ENCODE peak calls at places on chromosome 1, in eight cellular contexts. Q is IMR-90, B is keratinocyte, U is dorsolateral prefrontal cortex, D is adrenal gland, S is A549, T is aorta, N is fibroblast of lung. O is an unnamed sample.

GRCh38 chr1:162538815-162539431 is 22.6 kb upstream of the UAP1 start:
- DNase-seq in Q (peak; percentile 94), B (peak; percentile 76), U (no peak), D (no peak), S (no peak), T (no peak), N (peak; percentile 97), O (peak; percentile 75)

GRCh38 chr1:1437904-1438376 is 2.5 kb downstream of the VWA1 start:
- DNase-seq in Q (no peak), B (no peak), U (no peak), D (no peak), S (peak; percentile 72), T (peak; percentile 69), N (peak; percentile 20), O (no peak)

GRCh38 chr1:3409737-3410434 is 44.6 kb upstream of the ARHGEF16 start:
- DNase-seq in Q (peak; percentile 23), B (no peak), U (peak; percentile 80), D (peak; percentile 78), S (peak; percentile 83), T (peak; percentile 91), N (peak; percentile 57), O (no peak)

GRCh38 chr1:23889074-23889473 is 21.0 kb upstream of the FUCA1 start:
- DNase-seq in Q (no peak), B (no peak), U (no peak), D (no peak), S (no peak), T (no peak), N (no peak), O (no peak)

GRCh38 chr1:2382621-2383361 is 8.6 kb downstream of the MORN1 start:
- DNase-seq in Q (no peak), B (no peak), U (peak; percentile 41), D (no peak), S (peak; percentile 70), T (peak; percentile 78), N (peak; percentile 19), O (no peak)

GRCh38 chr1:159015440-159015909 is 5.8 kb downstream of the IFI16 start:
- DNase-seq in Q (peak; percentile 94), B (no peak), U (no peak), D (peak; percentile 82), S (no peak), T (no peak), N (peak; percentile 86), O (peak; percentile 74)

GRCh38 chr1:232769718-232770117 is 35.5 kb upstream of the MAP10 start:
- DNase-seq in Q (no peak), B (no peak), U (no peak), D (no peak), S (no peak), T (no peak), N (no peak), O (no peak)

GRCh38 chr1:17624540-17625256 is 85.2 kb downstream of the ARHGEF10L start:
- DNase-seq in Q (peak; percentile 39), B (peak; percentile 58), U (no peak), D (peak; percentile 84), S (peak; percentile 20), T (peak; percentile 95), N (peak; percentile 58), O (no peak)

GRCh38 chr1:200888349-200888838 is 6.3 kb upstream of the INAVA start:
- DNase-seq in Q (no peak), B (no peak), U (no peak), D (no peak), S (no peak), T (no peak), N (no peak), O (no peak)

GRCh38 chr1:115648717-115649691 is 7.2 kb downstream of the VANGL1 start:
- DNase-seq in Q (no peak), B (no peak), U (no peak), D (no peak), S (no peak), T (no peak), N (no peak), O (no peak)

GRCh38 chr1:113835686-113836290 is 23.5 kb upstream of the RSBN1 start:
- DNase-seq in Q (peak; percentile 61), B (no peak), U (no peak), D (no peak), S (peak; percentile 4), T (no peak), N (peak; percentile 32), O (peak; percentile 16)

GRCh38 chr1:28926629-28927441 is 12.5 kb downstream of the EPB41 start:
- DNase-seq in Q (peak; percentile 4), B (no peak), U (no peak), D (no peak), S (no peak), T (no peak), N (no peak), O (no peak)

GRCh38 chr1:153293480-153293775 is 19.3 kb downstream of the PGLYRP3 start:
- DNase-seq in Q (no peak), B (peak; percentile 33), U (no peak), D (no peak), S (no peak), T (no peak), N (no peak), O (no peak)

GRCh38 chr1:201279313-201279712 is 4.0 kb upstream of the PKP1 start:
- DNase-seq in Q (peak; percentile 46), B (no peak), U (no peak), D (no peak), S (no peak), T (peak; percentile 78), N (no peak), O (no peak)

GRCh38 chr1:171715813-171716251 is 26.0 kb downstream of the VAMP4 start:
- DNase-seq in Q (peak; percentile 27), B (no peak), U (no peak), D (no peak), S (no peak), T (no peak), N (no peak), O (no peak)

GRCh38 chr1:112446411-112446810 is 50.4 kb downstream of the CTTNBP2NL start:
- DNase-seq in Q (peak; percentile 44), B (no peak), U (no peak), D (no peak), S (no peak), T (no peak), N (peak; percentile 36), O (no peak)
- H3K27ac ChIP-seq in Q (peak overlapping the region; percentile 53), B (no peak overlapping the region), U (no peak overlapping the region), D (no peak overlapping the region), S (no peak overlapping the region), T (no peak overlapping the region), N (no peak overlapping the region), O (peak overlapping the region; percentile 35)

DNA sequence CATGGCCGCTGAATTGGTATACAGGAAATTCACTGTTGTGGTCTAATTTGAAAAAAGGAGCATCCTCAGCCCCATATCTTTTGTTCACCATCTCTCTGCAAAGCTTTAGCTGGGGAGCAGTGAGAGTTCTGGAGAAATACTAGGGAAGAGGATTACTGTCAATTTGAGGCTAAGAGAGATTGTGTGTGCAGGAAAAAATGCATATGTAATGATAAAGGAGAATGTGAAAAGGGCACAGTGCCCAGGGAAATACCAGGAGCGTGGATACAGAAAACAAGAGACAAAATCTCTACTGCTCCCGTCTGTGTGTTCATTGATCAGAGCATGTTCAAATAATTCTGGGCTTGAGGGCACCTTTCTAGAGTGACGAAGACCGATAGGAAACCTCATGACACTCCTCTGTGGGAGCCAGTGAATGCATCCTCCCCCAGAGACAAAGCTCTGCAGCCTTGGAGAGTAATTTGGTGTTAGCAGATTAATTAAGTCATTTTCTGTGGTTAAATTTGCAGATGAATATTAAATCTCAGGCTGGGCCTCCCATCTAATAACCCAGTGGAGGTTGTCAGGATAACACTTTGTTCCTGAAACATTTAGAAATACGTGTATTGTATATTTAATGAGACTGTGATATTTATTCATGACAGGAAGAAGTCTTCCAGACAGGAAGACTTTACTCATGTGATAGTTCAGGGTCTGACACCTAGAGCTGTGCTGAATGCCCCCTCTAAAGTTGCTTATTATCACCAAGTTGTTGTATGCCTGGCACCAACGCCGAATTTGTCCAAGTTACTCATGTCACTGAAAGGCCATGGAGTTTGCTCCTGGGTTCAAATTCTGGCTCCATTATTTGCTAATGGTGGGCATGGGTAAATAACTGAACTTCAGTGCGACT is 287.3 kb upstream of the SGIP1 start:
- DNase-seq in Q (no peak), B (no peak), U (no peak), D (no peak), S (no peak), T (no peak), N (peak; percentile 51), O (no peak)
- H3K4me3 ChIP-seq in Q (no peak overlapping the region), B (no peak overlapping the region), U (no peak overlapping the region), D (no peak overlapping the region), S (no peak overlapping the region), T (no peak overlapping the region), N (no peak overlapping the region), O (no peak overlapping the region)

DNA sequence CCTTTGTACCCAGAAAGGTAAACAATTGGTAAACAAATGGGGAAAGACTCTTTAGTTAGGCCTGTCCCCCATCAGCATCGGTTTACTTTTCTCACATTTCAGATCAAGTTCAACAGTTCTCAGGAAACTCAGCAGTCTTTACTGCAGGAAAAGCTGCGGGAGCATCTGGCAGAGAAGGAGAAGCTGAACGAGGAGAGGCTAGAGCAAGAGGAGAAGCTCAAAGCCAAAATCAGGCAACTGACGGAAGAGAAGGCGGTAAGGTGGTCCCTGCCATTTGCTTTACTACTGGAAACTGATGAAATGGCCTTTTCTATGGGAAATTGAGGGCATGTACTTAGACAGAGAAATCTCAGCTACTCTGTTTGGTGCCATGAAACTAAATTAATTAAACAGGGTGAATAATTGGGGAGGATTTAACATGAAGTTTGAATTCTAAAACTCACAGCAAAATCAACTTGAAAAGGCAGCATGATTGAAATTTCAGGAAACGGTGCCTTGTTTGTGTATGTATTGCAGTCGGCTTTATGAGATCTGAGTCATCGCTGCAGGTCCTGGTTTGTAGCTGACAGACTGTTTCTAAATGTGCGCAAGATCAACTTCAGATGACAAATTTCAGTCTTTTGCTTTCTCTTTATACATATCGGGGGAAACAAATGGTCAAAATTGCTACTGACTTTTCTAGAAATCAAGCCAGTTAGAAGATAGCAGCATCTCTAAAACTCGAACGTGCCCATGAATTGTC is 67.9 kb upstream of the EFHD2 start:
- DNase-seq in Q (peak; percentile 85), B (no peak), U (no peak), D (no peak), S (no peak), T (peak; percentile 19), N (peak; percentile 72), O (peak; percentile 47)
- H3K27ac ChIP-seq in Q (peak overlapping the region; percentile 37), B (peak overlapping the region; percentile 62), U (peak overlapping the region; percentile 30), D (peak overlapping the region; percentile 70), S (peak overlapping the region; percentile 74), T (no peak overlapping the region), N (no peak overlapping the region), O (no peak overlapping the region)

DNA sequence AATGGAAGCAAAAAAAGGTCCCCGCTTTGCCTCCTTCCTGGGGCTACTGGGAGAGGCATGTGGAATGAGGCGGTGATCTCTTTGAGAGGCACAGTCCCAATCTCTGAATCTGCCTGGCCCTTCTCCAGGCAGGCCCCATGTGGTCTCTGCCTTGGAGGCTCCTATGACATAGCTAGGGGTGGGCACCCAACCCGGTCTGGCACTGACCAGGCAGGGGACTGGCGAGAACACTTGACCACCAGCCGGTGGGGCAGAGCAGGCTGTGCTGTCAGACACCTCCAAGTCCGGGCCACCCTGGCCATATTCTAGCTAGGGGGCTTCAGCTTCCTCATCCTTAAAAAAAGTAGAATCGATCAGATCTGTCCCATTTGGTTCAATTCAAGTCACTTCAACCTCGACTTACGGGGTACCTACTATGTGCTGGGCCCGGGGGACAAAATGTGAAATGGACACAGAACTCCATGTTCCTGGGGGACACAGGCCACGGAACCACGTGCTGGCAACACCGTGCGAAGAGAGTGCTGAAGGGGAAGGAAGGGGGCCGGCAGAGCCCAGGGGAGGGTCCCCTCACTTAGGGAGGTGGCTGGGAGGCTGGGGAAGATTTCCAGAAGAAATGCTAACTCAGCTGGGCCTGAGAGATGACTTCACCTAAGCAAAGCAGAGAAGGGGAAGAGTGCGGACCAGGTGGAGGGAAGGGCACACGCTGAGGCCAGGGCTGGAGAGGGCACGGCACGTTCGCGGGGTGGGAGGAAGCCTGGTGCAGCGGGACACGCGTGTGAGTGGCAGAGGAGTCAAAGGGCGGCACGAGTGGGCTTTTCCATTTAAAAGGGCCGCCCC is 33.3 kb downstream of the HSPG2 start:
- DNase-seq in Q (no peak), B (no peak), U (no peak), D (no peak), S (no peak), T (no peak), N (no peak), O (no peak)
- H3K4me3 ChIP-seq in Q (no peak overlapping the region), B (no peak overlapping the region), U (no peak overlapping the region), D (no peak overlapping the region), S (no peak overlapping the region), T (no peak overlapping the region), N (no peak overlapping the region), O (no peak overlapping the region)